ENCODE peak calls at places on chromosomes 11 and 22, in nine cellular contexts. One of them, this sample, is unnamed.

GRCh38 chr11:62560566-62561103 is 13.1 kb downstream of the EEF1G start:
- DNase-seq in AG04450: peak; percentile 97
- DNase-seq in RWPE2: peak; percentile 96
- DNase-seq in testis: peak; percentile 86
- DNase-seq in Caco-2: peak; percentile 97
- DNase-seq in mucosa of descending colon: peak; percentile 86
- DNase-seq in H9: peak; percentile 95
- DNase-seq in colonic mucosa: peak; percentile 92
- DNase-seq in type B pancreatic cell: peak; percentile 85
- DNase-seq in this sample: peak; percentile 93

GRCh38 chr11:107859459-107860239 is 1.1 kb upstream of the SLC35F2 start:
- DNase-seq in testis: peak; percentile 47
- DNase-seq in mucosa of descending colon: peak; percentile 80
- DNase-seq in AG04450: no peak
- DNase-seq in colonic mucosa: peak; percentile 76
- DNase-seq in Caco-2: peak; percentile 43
- DNase-seq in H9: peak; percentile 50
- DNase-seq in RWPE2: peak; percentile 59
- DNase-seq in type B pancreatic cell: no peak
- DNase-seq in this sample: no peak

GRCh38 chr22:41908409-41909289 is 6.2 kb downstream of the SHISA8 start:
- DNase-seq in testis: no peak
- DNase-seq in H9: peak; percentile 74
- DNase-seq in type B pancreatic cell: no peak
- DNase-seq in Caco-2: no peak
- DNase-seq in RWPE2: no peak
- DNase-seq in colonic mucosa: no peak
- DNase-seq in mucosa of descending colon: no peak
- DNase-seq in AG04450: no peak
- DNase-seq in this sample: no peak

GRCh38 chr11:9004310-9004945 is 627 bp upstream of the NRIP3 start:
- DNase-seq in type B pancreatic cell: no peak
- DNase-seq in Caco-2: peak; percentile 36
- DNase-seq in colonic mucosa: no peak
- DNase-seq in AG04450: no peak
- DNase-seq in mucosa of descending colon: peak; percentile 45
- DNase-seq in H9: peak; percentile 73
- DNase-seq in testis: peak; percentile 22
- DNase-seq in RWPE2: no peak
- DNase-seq in this sample: peak; percentile 81

GRCh38 chr11:65420506-65421203 is 1.9 kb upstream of the NEAT1 start:
- DNase-seq in Caco-2: no peak
- DNase-seq in RWPE2: no peak
- DNase-seq in testis: peak; percentile 11
- DNase-seq in mucosa of descending colon: no peak
- DNase-seq in colonic mucosa: no peak
- DNase-seq in AG04450: no peak
- DNase-seq in type B pancreatic cell: no peak
- DNase-seq in H9: no peak
- DNase-seq in this sample: no peak

GRCh38 chr22:41469218-41469851 is 418 bp downstream of the ACO2 start:
- DNase-seq in AG04450: no peak
- DNase-seq in mucosa of descending colon: no peak
- DNase-seq in RWPE2: no peak
- DNase-seq in type B pancreatic cell: no peak
- DNase-seq in colonic mucosa: peak; percentile 82
- DNase-seq in H9: no peak
- DNase-seq in testis: no peak
- DNase-seq in Caco-2: no peak
- DNase-seq in this sample: no peak

GRCh38 chr22:20087319-20088262 is 7.5 kb downstream of the DGCR8 start:
- DNase-seq in mucosa of descending colon: peak; percentile 16
- DNase-seq in colonic mucosa: no peak
- DNase-seq in H9: no peak
- DNase-seq in testis: no peak
- DNase-seq in RWPE2: no peak
- DNase-seq in type B pancreatic cell: no peak
- DNase-seq in AG04450: no peak
- DNase-seq in Caco-2: no peak
- DNase-seq in this sample: no peak

GRCh38 chr11:92510591-92510990 is 286.0 kb downstream of the FAT3 start:
- DNase-seq in Caco-2: no peak
- DNase-seq in testis: no peak
- DNase-seq in mucosa of descending colon: no peak
- DNase-seq in AG04450: no peak
- DNase-seq in H9: no peak
- DNase-seq in type B pancreatic cell: no peak
- DNase-seq in colonic mucosa: no peak
- DNase-seq in RWPE2: no peak
- DNase-seq in this sample: no peak

GRCh38 chr22:37284807-37285355 is 2.6 kb downstream of the CYTH4 start:
- DNase-seq in Caco-2: no peak
- DNase-seq in RWPE2: no peak
- DNase-seq in H9: no peak
- DNase-seq in colonic mucosa: peak; percentile 36
- DNase-seq in testis: peak; percentile 38
- DNase-seq in mucosa of descending colon: peak; percentile 52
- DNase-seq in type B pancreatic cell: no peak
- DNase-seq in AG04450: no peak
- DNase-seq in this sample: no peak

GRCh38 chr11:30730011-30730410 is 143.9 kb upstream of the MPPED2 start:
- DNase-seq in type B pancreatic cell: no peak
- DNase-seq in Caco-2: no peak
- DNase-seq in mucosa of descending colon: no peak
- DNase-seq in RWPE2: no peak
- DNase-seq in testis: no peak
- DNase-seq in AG04450: no peak
- DNase-seq in H9: no peak
- DNase-seq in colonic mucosa: no peak
- DNase-seq in this sample: no peak

GRCh38 chr11:64067257-64067993 is 31.7 kb downstream of the FLRT1 start:
- DNase-seq in type B pancreatic cell: no peak
- DNase-seq in mucosa of descending colon: no peak
- DNase-seq in AG04450: no peak
- DNase-seq in H9: no peak
- DNase-seq in colonic mucosa: no peak
- DNase-seq in Caco-2: no peak
- DNase-seq in RWPE2: no peak
- DNase-seq in testis: no peak
- DNase-seq in this sample: no peak

GRCh38 chr11:12285106-12285505 is 92.3 kb upstream of the PARVA start:
- DNase-seq in colonic mucosa: peak; percentile 10
- DNase-seq in AG04450: peak; percentile 89
- DNase-seq in testis: peak; percentile 8
- DNase-seq in Caco-2: no peak
- DNase-seq in RWPE2: no peak
- DNase-seq in type B pancreatic cell: no peak
- DNase-seq in H9: no peak
- DNase-seq in mucosa of descending colon: no peak
- DNase-seq in this sample: no peak

GRCh38 chr11:59767212-59767611 is 12.0 kb downstream of the STX3 start:
- DNase-seq in colonic mucosa: peak; percentile 38
- DNase-seq in testis: no peak
- DNase-seq in type B pancreatic cell: no peak
- DNase-seq in H9: no peak
- DNase-seq in Caco-2: no peak
- DNase-seq in AG04450: no peak
- DNase-seq in RWPE2: no peak
- DNase-seq in mucosa of descending colon: no peak
- DNase-seq in this sample: no peak

GRCh38 chr22:23220485-23221350 is 40.4 kb downstream of the BCR start:
- DNase-seq in testis: no peak
- DNase-seq in colonic mucosa: peak; percentile 64
- DNase-seq in mucosa of descending colon: peak; percentile 64
- DNase-seq in Caco-2: no peak
- DNase-seq in H9: no peak
- DNase-seq in type B pancreatic cell: no peak
- DNase-seq in AG04450: no peak
- DNase-seq in RWPE2: no peak
- DNase-seq in this sample: no peak

DNA sequence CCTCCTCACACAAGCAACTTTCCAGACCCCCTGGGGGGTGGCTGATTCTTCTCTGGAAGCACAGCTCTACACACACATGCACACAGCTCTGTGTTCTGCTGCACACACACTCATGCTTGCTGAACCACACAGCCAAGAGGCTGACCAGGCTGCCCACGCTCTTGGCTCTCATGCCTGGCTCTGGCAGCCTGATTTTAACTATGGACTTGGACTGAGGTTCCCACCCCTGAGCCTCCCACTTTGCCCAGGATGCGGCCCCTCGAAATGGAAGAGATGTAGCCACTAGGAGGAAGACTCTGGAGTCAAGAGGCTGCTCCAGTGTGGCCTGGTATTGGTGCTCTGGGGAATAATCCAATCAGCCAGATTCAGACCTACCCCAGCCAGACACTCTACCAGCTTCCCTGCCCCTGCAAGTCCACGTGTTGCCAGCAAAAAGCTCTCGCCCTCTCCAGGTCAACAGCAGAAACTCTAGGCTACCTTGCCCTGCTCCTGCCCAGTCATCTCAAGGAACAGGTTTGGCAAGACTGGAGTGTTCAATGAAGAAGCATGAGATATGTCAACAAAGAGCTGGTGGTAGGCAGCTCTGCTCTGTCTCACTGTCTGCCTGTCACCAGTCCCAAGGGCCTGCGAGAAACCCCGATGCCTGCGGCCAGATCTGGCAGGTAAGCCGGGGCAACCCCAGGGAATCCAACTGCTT is 8.8 kb upstream of the CASTOR1 start:
- DNase-seq in mucosa of descending colon: peak; percentile 60
- DNase-seq in colonic mucosa: peak; percentile 65
- DNase-seq in type B pancreatic cell: no peak
- DNase-seq in AG04450: no peak
- DNase-seq in Caco-2: peak; percentile 81
- DNase-seq in RWPE2: no peak
- DNase-seq in testis: no peak
- DNase-seq in H9: no peak
- DNase-seq in this sample: no peak
- TF ChIP-seq CTCF in mucosa of descending colon: no peak
- TF ChIP-seq CTCF in colonic mucosa: no peak
- TF ChIP-seq CTCF in type B pancreatic cell: no peak
- TF ChIP-seq CTCF in AG04450: no peak
- TF ChIP-seq CTCF in Caco-2: no peak
- TF ChIP-seq CTCF in RWPE2: no peak
- TF ChIP-seq CTCF in testis: no peak
- TF ChIP-seq CTCF in H9: no peak
- TF ChIP-seq CTCF in this sample: no peak

GRCh38 chr22:21603973-21604372 is 25.8 kb downstream of the YDJC start:
- DNase-seq in AG04450: no peak
- DNase-seq in type B pancreatic cell: no peak
- DNase-seq in H9: no peak
- DNase-seq in RWPE2: no peak
- DNase-seq in testis: no peak
- DNase-seq in colonic mucosa: no peak
- DNase-seq in mucosa of descending colon: no peak
- DNase-seq in Caco-2: no peak
- DNase-seq in this sample: no peak
- TF ChIP-seq CTCF in AG04450: no peak
- TF ChIP-seq CTCF in type B pancreatic cell: no peak
- TF ChIP-seq CTCF in H9: no peak
- TF ChIP-seq CTCF in RWPE2: no peak
- TF ChIP-seq CTCF in testis: no peak
- TF ChIP-seq CTCF in colonic mucosa: no peak
- TF ChIP-seq CTCF in mucosa of descending colon: no peak
- TF ChIP-seq CTCF in Caco-2: no peak
- TF ChIP-seq CTCF in this sample: no peak

GRCh38 chr11:120258661-120259060 is 18.7 kb downstream of the POU2F3 start:
- DNase-seq in type B pancreatic cell: no peak
- DNase-seq in testis: no peak
- DNase-seq in colonic mucosa: no peak
- DNase-seq in H9: no peak
- DNase-seq in AG04450: no peak
- DNase-seq in mucosa of descending colon: no peak
- DNase-seq in RWPE2: no peak
- DNase-seq in Caco-2: no peak
- DNase-seq in this sample: no peak
- TF ChIP-seq CTCF in type B pancreatic cell: no peak
- TF ChIP-seq CTCF in testis: no peak
- TF ChIP-seq CTCF in colonic mucosa: no peak
- TF ChIP-seq CTCF in H9: peak; percentile 42
- TF ChIP-seq CTCF in AG04450: no peak
- TF ChIP-seq CTCF in mucosa of descending colon: no peak
- TF ChIP-seq CTCF in RWPE2: no peak
- TF ChIP-seq CTCF in Caco-2: peak; percentile 18
- TF ChIP-seq CTCF in this sample: peak; percentile 31

GRCh38 chr11:131328843-131329242 is 41.6 kb upstream of the NTM start:
- DNase-seq in colonic mucosa: no peak
- DNase-seq in type B pancreatic cell: no peak
- DNase-seq in AG04450: no peak
- DNase-seq in Caco-2: no peak
- DNase-seq in testis: no peak
- DNase-seq in H9: no peak
- DNase-seq in mucosa of descending colon: no peak
- DNase-seq in RWPE2: no peak
- DNase-seq in this sample: no peak
- TF ChIP-seq CTCF in colonic mucosa: no peak
- TF ChIP-seq CTCF in type B pancreatic cell: no peak
- TF ChIP-seq CTCF in AG04450: no peak
- TF ChIP-seq CTCF in Caco-2: no peak
- TF ChIP-seq CTCF in testis: no peak
- TF ChIP-seq CTCF in H9: no peak
- TF ChIP-seq CTCF in mucosa of descending colon: no peak
- TF ChIP-seq CTCF in RWPE2: no peak
- TF ChIP-seq CTCF in this sample: no peak

This sample was measured in H1.